ENCODE peak calls at places on chromosomes 12 and 14, in nine cellular contexts. One of them, this sample, is unnamed.

GRCh38 chr12:57429473-57430116 is 1.2 kb downstream of the R3HDM2 start:
- DNase-seq in HTR-8/SVneo: no peak
- DNase-seq in BJ: no peak
- DNase-seq in hepatocyte: no peak
- DNase-seq in epithelial cell of prostate: no peak
- DNase-seq in pancreas: no peak
- DNase-seq in progenitor cell of endocrine pancreas: no peak
- DNase-seq in NCI-H345: no peak
- DNase-seq in adipocyte: peak
- DNase-seq in this sample: no peak

GRCh38 chr12:726281-727140 is 25.9 kb upstream of the WNK1 start:
- DNase-seq in progenitor cell of endocrine pancreas: no peak
- DNase-seq in NCI-H345: no peak
- DNase-seq in adipocyte: no peak
- DNase-seq in epithelial cell of prostate: peak
- DNase-seq in BJ: no peak
- DNase-seq in hepatocyte: peak
- DNase-seq in pancreas: no peak
- DNase-seq in HTR-8/SVneo: no peak
- DNase-seq in this sample: no peak

GRCh38 chr14:51552768-51553426 is 98.8 kb upstream of the FRMD6 start:
- DNase-seq in pancreas: no peak
- DNase-seq in BJ: no peak
- DNase-seq in HTR-8/SVneo: no peak
- DNase-seq in hepatocyte: peak
- DNase-seq in adipocyte: no peak
- DNase-seq in NCI-H345: peak
- DNase-seq in epithelial cell of prostate: no peak
- DNase-seq in progenitor cell of endocrine pancreas: no peak
- DNase-seq in this sample: no peak

GRCh38 chr14:65879218-65880009 is 466.9 kb downstream of the FUT8 start:
- DNase-seq in HTR-8/SVneo: no peak
- DNase-seq in hepatocyte: no peak
- DNase-seq in BJ: no peak
- DNase-seq in pancreas: no peak
- DNase-seq in epithelial cell of prostate: peak
- DNase-seq in adipocyte: peak
- DNase-seq in progenitor cell of endocrine pancreas: no peak
- DNase-seq in NCI-H345: no peak
- DNase-seq in this sample: peak

GRCh38 chr12:91813701-91814100 is 331.9 kb downstream of the BTG1 start:
- DNase-seq in adipocyte: peak
- DNase-seq in HTR-8/SVneo: no peak
- DNase-seq in hepatocyte: no peak
- DNase-seq in epithelial cell of prostate: peak
- DNase-seq in NCI-H345: no peak
- DNase-seq in progenitor cell of endocrine pancreas: no peak
- DNase-seq in pancreas: no peak
- DNase-seq in BJ: peak
- DNase-seq in this sample: no peak

GRCh38 chr12:101959607-101960006 is 82.2 kb downstream of the DRAM1 start:
- DNase-seq in progenitor cell of endocrine pancreas: no peak
- DNase-seq in hepatocyte: no peak
- DNase-seq in epithelial cell of prostate: no peak
- DNase-seq in adipocyte: no peak
- DNase-seq in BJ: no peak
- DNase-seq in HTR-8/SVneo: no peak
- DNase-seq in pancreas: no peak
- DNase-seq in NCI-H345: no peak
- DNase-seq in this sample: no peak

GRCh38 chr12:131850856-131851559 is 22.8 kb downstream of the MMP17 start:
- DNase-seq in BJ: no peak
- DNase-seq in pancreas: peak
- DNase-seq in HTR-8/SVneo: no peak
- DNase-seq in hepatocyte: peak
- DNase-seq in NCI-H345: no peak
- DNase-seq in progenitor cell of endocrine pancreas: no peak
- DNase-seq in epithelial cell of prostate: no peak
- DNase-seq in adipocyte: no peak
- DNase-seq in this sample: no peak

GRCh38 chr12:79531547-79531946 is 159.2 kb downstream of the PAWR start:
- DNase-seq in epithelial cell of prostate: no peak
- DNase-seq in pancreas: no peak
- DNase-seq in adipocyte: no peak
- DNase-seq in NCI-H345: no peak
- DNase-seq in HTR-8/SVneo: no peak
- DNase-seq in BJ: no peak
- DNase-seq in hepatocyte: peak
- DNase-seq in progenitor cell of endocrine pancreas: no peak
- DNase-seq in this sample: no peak

GRCh38 chr12:57765698-57766463 is 997 bp downstream of the CYP27B1 start:
- DNase-seq in progenitor cell of endocrine pancreas: no peak
- DNase-seq in NCI-H345: no peak
- DNase-seq in BJ: no peak
- DNase-seq in adipocyte: no peak
- DNase-seq in pancreas: peak
- DNase-seq in hepatocyte: no peak
- DNase-seq in HTR-8/SVneo: no peak
- DNase-seq in epithelial cell of prostate: no peak
- DNase-seq in this sample: no peak

GRCh38 chr12:77122236-77122635 is 56.9 kb upstream of the E2F7 start:
- DNase-seq in pancreas: no peak
- DNase-seq in hepatocyte: peak
- DNase-seq in epithelial cell of prostate: peak
- DNase-seq in HTR-8/SVneo: peak
- DNase-seq in progenitor cell of endocrine pancreas: no peak
- DNase-seq in adipocyte: peak
- DNase-seq in NCI-H345: no peak
- DNase-seq in BJ: peak
- DNase-seq in this sample: peak

GRCh38 chr14:23061995-23062394 is 4.7 kb upstream of the CDH24 start:
- DNase-seq in epithelial cell of prostate: peak
- DNase-seq in adipocyte: peak
- DNase-seq in BJ: peak
- DNase-seq in pancreas: no peak
- DNase-seq in HTR-8/SVneo: peak
- DNase-seq in NCI-H345: no peak
- DNase-seq in progenitor cell of endocrine pancreas: no peak
- DNase-seq in hepatocyte: peak
- DNase-seq in this sample: no peak

GRCh38 chr14:59199205-59199604 is 10.7 kb downstream of the DAAM1 start:
- DNase-seq in pancreas: no peak
- DNase-seq in HTR-8/SVneo: no peak
- DNase-seq in BJ: no peak
- DNase-seq in NCI-H345: no peak
- DNase-seq in adipocyte: no peak
- DNase-seq in progenitor cell of endocrine pancreas: no peak
- DNase-seq in hepatocyte: no peak
- DNase-seq in epithelial cell of prostate: no peak
- DNase-seq in this sample: no peak